ENCODE peak calls at places on chromosomes 5 and 9, in seven cellular contexts. A is CD8-positive, alpha-beta T cell; Q is choroid plexus epithelial cell; P is dorsolateral prefrontal cortex; V is GM23338; M is K562; K is body of pancreas. B is an unnamed sample.
A peak's percentile ranks its signal among the peaks of the same experiment; 100 is the strongest.

GRCh38 chr5:160843240-160843639 is 8.8 kb downstream of the ATP10B start:
- DNase-seq in K (no peak), P (no peak), A (no peak), M (no peak), V (no peak), Q (no peak), B (no peak)

GRCh38 chr9:134297581-134297980 is 28.7 kb upstream of the RXRA start:
- DNase-seq in V (no peak), M (no peak), Q (no peak), A (no peak), P (no peak), K (no peak), B (no peak)

GRCh38 chr9:105063665-105064247 is 135.8 kb upstream of the ABCA1 start:
- DNase-seq in A (no peak), Q (peak; percentile 96), K (peak; percentile 43), M (no peak), P (no peak), V (no peak), B (peak; percentile 81)

GRCh38 chr9:121192959-121193645 is 8.6 kb downstream of the RAB14 start:
- DNase-seq in P (no peak), V (no peak), K (no peak), Q (peak; percentile 35), M (no peak), A (no peak), B (peak; percentile 47)

GRCh38 chr9:19988281-19988680 is 199.4 kb upstream of the SLC24A2 start:
- DNase-seq in V (no peak), Q (no peak), K (no peak), M (no peak), P (no peak), A (no peak), B (no peak)

GRCh38 chr5:56384186-56384585 is 151.1 kb upstream of the ANKRD55 start:
- DNase-seq in M (no peak), Q (no peak), V (no peak), K (no peak), P (no peak), A (no peak), B (peak; percentile 33)

GRCh38 chr9:16869140-16869903 is 1.1 kb downstream of the BNC2 start:
- DNase-seq in M (no peak), K (peak; percentile 5), A (no peak), V (peak; percentile 69), P (no peak), Q (peak; percentile 60), B (peak; percentile 55)

GRCh38 chr9:132200706-132201105 is 38.8 kb downstream of the NTNG2 start:
- DNase-seq in Q (no peak), V (no peak), M (no peak), K (no peak), P (no peak), A (no peak), B (no peak)

GRCh38 chr5:146337264-146337904 is 1.3 kb upstream of the POU4F3 start:
- DNase-seq in P (no peak), M (no peak), K (no peak), A (no peak), Q (no peak), V (peak; percentile 68), B (no peak)

GRCh38 chr5:44398382-44398781 is 9.2 kb upstream of the FGF10 start:
- DNase-seq in Q (no peak), V (peak; percentile 51), M (no peak), P (no peak), K (no peak), A (no peak), B (no peak)

GRCh38 chr5:149517461-149518122 is 33.6 kb downstream of the CSNK1A1 start:
- DNase-seq in A (no peak), Q (no peak), M (no peak), P (no peak), V (no peak), K (no peak), B (peak; percentile 41)

DNA sequence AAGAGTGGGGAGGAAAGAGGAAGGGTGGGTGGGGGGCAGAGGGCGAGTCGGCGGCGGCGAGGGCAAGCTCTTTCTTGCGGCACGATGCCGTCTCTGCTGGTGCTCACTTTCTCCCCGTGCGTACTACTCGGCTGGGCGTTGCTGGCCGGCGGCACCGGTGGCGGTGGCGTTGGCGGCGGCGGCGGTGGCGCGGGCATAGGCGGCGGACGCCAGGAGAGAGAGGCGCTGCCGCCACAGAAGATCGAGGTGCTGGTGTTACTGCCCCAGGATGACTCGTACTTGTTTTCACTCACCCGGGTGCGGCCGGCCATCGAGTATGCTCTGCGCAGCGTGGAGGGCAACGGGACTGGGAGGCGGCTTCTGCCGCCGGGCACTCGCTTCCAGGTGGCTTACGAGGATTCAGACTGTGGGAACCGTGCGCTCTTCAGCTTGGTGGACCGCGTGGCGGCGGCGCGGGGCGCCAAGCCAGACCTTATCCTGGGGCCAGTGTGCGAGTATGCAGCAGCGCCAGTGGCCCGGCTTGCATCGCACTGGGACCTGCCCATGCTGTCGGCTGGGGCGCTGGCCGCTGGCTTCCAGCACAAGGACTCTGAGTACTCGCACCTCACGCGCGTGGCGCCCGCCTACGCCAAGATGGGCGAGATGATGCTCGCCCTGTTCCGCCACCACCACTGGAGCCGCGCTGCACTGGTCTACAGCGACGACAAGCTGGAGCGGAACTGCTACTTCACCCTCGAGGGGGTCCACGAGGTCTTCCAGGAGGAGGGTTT is 757 bp downstream of the NPR3 start:
- DNase-seq in Q (peak; percentile 25), A (no peak), P (no peak), M (no peak), V (peak; percentile 52), K (no peak), B (peak; percentile 61)
- H3K4me3 ChIP-seq in Q (peak overlapping the region; percentile 47), A (no peak overlapping the region), P (peak overlapping the region; percentile 26), M (no peak overlapping the region), V (peak overlapping the region; percentile 71), K (no peak overlapping the region), B (peak overlapping the region; percentile 64)

GRCh38 chr5:79386679-79387078 is 127.3 kb downstream of the HOMER1 start:
- DNase-seq in K (no peak), A (no peak), M (no peak), V (no peak), P (no peak), Q (no peak), B (no peak)
- TF ChIP-seq CTCF in K (no peak), A (no peak), M (no peak), V (no peak), P (no peak), Q (no peak), B (no peak)

DNA sequence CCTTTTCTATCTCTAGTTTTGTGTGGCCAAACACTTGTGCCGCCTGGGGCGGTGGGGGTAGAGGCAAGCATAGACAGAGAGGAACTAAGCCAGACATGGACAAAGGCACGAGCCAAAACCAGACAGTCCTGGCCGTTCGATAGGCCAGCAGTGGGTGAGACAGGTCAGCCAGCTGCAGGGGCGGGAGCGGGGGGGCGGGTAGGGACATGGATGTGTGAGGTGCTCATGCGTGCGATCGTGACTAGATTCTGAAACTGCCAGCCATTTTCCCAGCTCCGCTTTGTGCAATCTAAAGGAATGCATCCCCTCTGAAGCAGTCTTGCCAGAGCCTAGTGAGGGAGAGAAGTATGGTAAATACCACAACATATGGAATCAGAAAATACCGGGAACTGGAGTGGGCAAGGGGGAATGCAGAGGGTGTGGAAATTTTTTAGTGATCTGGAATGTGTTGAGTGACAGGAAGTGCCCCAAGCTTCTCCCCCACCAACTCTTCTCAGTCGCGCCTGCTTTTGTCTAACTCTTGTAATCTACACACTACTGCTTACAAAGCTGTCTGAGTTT is 111.9 kb downstream of the NR6A1 start:
- DNase-seq in Q (peak; percentile 96), P (peak; percentile 72), K (peak; percentile 86), A (no peak), M (peak; percentile 81), V (peak; percentile 67), B (peak; percentile 93)
- H3K4me3 ChIP-seq in Q (peak overlapping the region; percentile 65), P (peak overlapping the region; percentile 53), K (peak overlapping the region; percentile 48), A (peak overlapping the region; percentile 60), M (peak overlapping the region; percentile 39), V (peak overlapping the region; percentile 34), B (peak overlapping the region; percentile 62)

DNA sequence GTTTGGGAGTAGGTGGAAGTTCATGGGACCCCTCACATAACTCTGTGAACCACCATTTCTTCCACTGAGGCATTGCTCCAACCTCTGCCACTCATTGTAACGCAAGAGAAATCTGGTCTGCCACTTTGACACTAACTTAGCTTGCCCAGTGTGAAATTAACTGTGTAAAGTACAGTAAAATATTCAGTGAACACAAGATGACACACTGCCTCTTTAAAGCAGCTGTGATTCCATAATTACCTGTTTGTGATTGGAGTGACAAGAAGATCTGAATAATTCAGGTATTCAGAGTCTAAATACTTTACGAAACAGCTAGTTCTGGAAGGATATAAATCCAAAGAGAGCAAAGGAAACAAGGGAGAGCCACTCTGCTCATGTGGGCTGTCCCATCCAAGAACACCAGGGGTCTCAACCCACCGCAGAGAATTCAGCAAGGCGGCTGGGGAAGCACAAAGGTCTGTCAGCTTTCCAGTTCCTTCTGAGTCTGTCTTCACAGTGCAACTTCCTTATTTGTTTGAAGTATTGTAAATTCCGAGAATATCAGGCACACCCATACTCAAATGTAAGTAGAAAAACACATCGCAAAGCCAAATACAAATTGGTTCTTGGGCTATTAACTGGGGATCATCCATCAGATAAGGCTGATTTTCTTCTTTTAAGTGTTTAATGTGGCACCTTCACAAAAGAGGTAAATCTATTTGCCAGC is 86.9 kb downstream of the GNAQ start:
- DNase-seq in A (no peak), P (no peak), K (peak; percentile 37), M (no peak), Q (peak; percentile 66), V (peak; percentile 60), B (peak; percentile 30)
- TF ChIP-seq CTCF in A (no peak), P (no peak), K (no peak), M (no peak), Q (peak; percentile 47), V (peak; percentile 42), B (no peak)

GRCh38 chr5:88838500-88838899 is 44.5 kb downstream of the MEF2C start:
- DNase-seq in K (no peak), Q (no peak), P (no peak), M (no peak), A (no peak), V (no peak), B (no peak)

GRCh38 chr5:88837817-88838216 is 45.2 kb downstream of the MEF2C start:
- DNase-seq in V (no peak), K (no peak), P (no peak), A (no peak), M (no peak), Q (no peak), B (no peak)

GRCh38 chr5:88834499-88834898 is 48.5 kb downstream of the MEF2C start:
- DNase-seq in P (no peak), M (no peak), Q (no peak), A (no peak), V (no peak), K (no peak), B (no peak)

GRCh38 chr5:88837222-88837621 is 45.8 kb downstream of the MEF2C start:
- DNase-seq in A (no peak), P (no peak), K (no peak), V (no peak), M (no peak), Q (no peak), B (no peak)

DNA sequence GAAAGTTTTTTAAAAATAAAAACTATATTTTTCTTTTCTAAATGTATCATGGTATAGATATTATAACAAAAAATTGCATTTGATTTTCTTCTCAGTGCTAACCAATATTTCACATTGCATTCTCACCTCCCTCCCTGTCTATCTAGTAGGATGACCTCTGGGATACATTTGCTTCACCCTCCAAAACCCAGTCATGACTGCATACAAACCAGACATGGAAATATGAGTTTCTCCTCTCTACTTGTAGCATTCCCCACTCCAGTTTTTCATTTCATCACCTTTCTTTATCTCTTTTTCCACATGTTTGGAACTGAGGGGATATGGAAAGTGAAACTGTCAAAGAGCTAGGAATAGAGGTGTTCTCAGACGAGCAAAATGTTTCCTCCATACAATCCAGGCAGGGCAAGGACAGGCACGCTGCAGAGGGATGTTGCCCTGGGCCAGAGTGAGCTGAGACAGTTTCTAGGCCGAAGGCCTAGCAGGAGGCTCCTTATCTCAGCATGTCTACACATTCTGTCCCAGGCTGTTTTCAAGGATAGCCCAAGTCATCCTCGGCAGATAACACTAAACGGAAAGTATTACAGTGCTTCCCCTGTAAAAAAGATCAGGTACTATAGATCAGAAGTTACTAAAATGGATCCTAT is 46.7 kb downstream of the MEF2C start:
- DNase-seq in V (no peak), A (no peak), P (no peak), K (no peak), M (peak; percentile 24), Q (peak; percentile 54), B (peak; percentile 63)
- H3K4me3 ChIP-seq in V (no peak overlapping the region), A (no peak overlapping the region), P (peak overlapping the region; percentile 17), K (no peak overlapping the region), M (no peak overlapping the region), Q (no peak overlapping the region), B (no peak overlapping the region)